ENCODE peak calls at places on chromosome 16, in six cellular contexts. C, P, W, G, H and O are unnamed samples. For H3K27me3, the result is how much of the 10 kb centered on the place peaks cover.

GRCh38 chr16:3730161-3731125 is 13.1 kb upstream of the TRAP1 start:
- DNase-seq in C (no peak), P (no peak), W (no peak), G (no peak), H (no peak), O (peak)

GRCh38 chr16:27253526-27253930 is 15.0 kb downstream of the NSMCE1 start:
- DNase-seq in C (no peak), P (peak), W (no peak), G (no peak), H (no peak), O (peak)

GRCh38 chr16:35310999-35311398 is 1851.6 kb downstream of the TP53TG3F start:
- DNase-seq in C (no peak), P (no peak), W (no peak), G (no peak), H (no peak), O (no peak)

GRCh38 chr16:71484006-71484893 is 4.9 kb downstream of the ZNF19 start:
- DNase-seq in C (peak), P (peak), W (peak), G (peak), H (peak), O (peak)

GRCh38 chr16:71896688-71897368 is 1.5 kb downstream of the IST1 start:
- DNase-seq in C (no peak), P (no peak), W (no peak), G (no peak), H (no peak), O (no peak)

GRCh38 chr16:66198641-66199040 is 167.8 kb upstream of the CDH5 start:
- DNase-seq in C (no peak), P (no peak), W (no peak), G (no peak), H (no peak), O (no peak)

GRCh38 chr16:73054732-73055481 is 7.0 kb upstream of the ZFHX3 start:
- DNase-seq in C (no peak), P (no peak), W (no peak), G (no peak), H (no peak), O (no peak)

GRCh38 chr16:26316683-26317464 is 625.1 kb downstream of the HS3ST4 start:
- DNase-seq in C (no peak), P (no peak), W (no peak), G (no peak), H (peak), O (no peak)

GRCh38 chr16:66695935-66696668 is 441 bp downstream of the CMTM4 start:
- DNase-seq in C (no peak), P (peak), W (peak), G (peak), H (peak), O (peak)

GRCh38 chr16:52547001-52547833 is at the start of gene TOX3:
- DNase-seq in C (no peak), P (no peak), W (peak), G (no peak), H (peak), O (no peak)

GRCh38 chr16:31200821-31201510 is 1.6 kb downstream of the PYCARD start:
- DNase-seq in C (no peak), P (no peak), W (no peak), G (no peak), H (no peak), O (peak)

GRCh38 chr16:28538733-28539596 is at the start of gene NUPR1:
- DNase-seq in C (peak), P (peak), W (peak), G (peak), H (no peak), O (peak)

GRCh38 chr16:7405166-7405565 is 72.5 kb downstream of the RBFOX1 start:
- DNase-seq in C (no peak), P (peak), W (peak), G (no peak), H (peak), O (no peak)

DNA sequence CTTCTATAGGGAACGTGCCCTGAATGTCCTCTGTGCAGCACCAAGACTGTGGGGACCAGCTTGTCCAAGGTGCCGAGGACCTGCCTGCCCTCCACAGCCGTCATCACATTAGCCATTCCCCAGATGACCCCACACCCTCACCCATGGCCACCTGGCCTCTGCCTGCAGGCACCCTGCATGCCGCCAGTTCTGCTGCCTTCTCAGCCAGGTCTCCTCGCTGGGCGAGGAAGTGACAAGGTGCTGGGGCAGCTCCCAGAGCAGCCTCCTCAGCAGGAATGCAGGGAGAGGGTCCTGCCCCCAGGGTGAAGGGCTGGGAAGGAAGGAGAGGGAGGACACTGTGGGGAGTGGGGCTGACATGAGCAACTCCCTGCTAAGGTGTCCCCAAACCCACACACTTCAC is 18.6 kb upstream of the C16orf78 start:
- DNase-seq in C (no peak), P (no peak), W (no peak), G (no peak), H (no peak), O (no peak)
- H3K27me3 ChIP-seq in C (under half), P (under half), W (under half), G (under half), H (under half), O (under half)

GRCh38 chr16:56320081-56320480 is 105.3 kb downstream of the AMFR start:
- DNase-seq in C (no peak), P (no peak), W (no peak), G (no peak), H (no peak), O (no peak)

GRCh38 chr16:56315955-56316354 is 109.4 kb downstream of the AMFR start:
- DNase-seq in C (no peak), P (no peak), W (no peak), G (no peak), H (no peak), O (no peak)

GRCh38 chr16:56316545-56316944 is 108.8 kb downstream of the AMFR start:
- DNase-seq in C (no peak), P (no peak), W (no peak), G (no peak), H (no peak), O (no peak)

GRCh38 chr16:56319391-56319790 is 106.0 kb downstream of the AMFR start:
- DNase-seq in C (no peak), P (no peak), W (no peak), G (no peak), H (no peak), O (no peak)

DNA sequence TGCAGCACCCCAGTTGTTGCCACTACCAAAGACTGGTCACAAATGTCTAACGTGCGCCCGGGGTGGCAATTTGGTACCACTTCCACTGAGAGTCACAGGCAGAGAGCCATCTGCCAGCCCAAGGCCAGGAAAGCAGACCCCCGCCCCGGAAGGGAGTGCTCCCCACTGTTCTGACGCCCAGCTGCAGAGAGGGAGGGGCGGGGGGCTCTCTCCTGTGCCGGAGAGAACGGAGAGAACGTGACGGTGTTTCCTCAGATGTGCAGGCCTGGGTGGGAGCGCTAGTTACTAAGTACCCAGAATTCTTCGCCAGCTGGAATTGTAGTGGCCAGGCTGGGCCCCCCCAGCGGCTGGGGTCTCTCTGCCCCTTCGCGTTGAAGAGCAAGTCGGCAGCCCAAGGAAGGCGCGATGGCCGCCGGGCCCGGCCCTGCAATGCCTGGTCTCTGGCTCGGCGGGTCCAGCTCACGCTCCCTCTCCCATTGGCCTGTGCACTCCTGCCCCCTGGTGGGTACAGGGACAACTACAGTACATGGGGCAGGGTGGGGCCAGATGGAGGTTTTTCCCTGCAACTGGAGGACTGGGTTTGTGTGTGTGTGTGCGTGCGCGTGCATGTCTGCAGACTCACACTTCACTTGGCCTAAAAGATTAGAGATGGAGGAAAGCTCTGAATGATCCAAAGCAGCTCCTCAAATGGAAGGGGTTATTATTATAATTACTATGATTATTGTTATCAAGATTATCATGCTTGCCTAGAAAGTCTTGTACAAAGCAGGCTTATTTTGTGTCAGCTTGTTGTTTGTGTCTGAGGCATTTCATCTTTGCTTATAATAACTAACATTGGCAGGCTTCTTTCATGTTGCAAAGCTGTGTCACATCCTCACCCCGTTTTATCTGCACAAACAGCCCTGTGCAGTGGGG is 107.1 kb downstream of the AMFR start:
- DNase-seq in C (peak), P (peak), W (peak), G (peak), H (peak), O (peak)
- TF ChIP-seq POLR2A in C (no peak), P (no peak), W (no peak), G (no peak), H (no peak), O (no peak)

GRCh38 chr16:1043831-1044514 is 28.6 kb upstream of the SSTR5 start:
- DNase-seq in C (no peak), P (no peak), W (no peak), G (no peak), H (no peak), O (no peak)
- H3K27me3 ChIP-seq in C (half or more), P (under half), W (under half), G (under half), H (under half), O (under half)

GRCh38 chr16:57621521-57622268 is 6.7 kb upstream of the ADGRG1 start:
- DNase-seq in C (peak), P (peak), W (no peak), G (peak), H (no peak), O (peak)

GRCh38 chr16:57624044-57624688 is 4.3 kb upstream of the ADGRG1 start:
- DNase-seq in C (no peak), P (peak), W (no peak), G (no peak), H (no peak), O (no peak)

GRCh38 chr16:57622361-57623250 is 5.8 kb upstream of the ADGRG1 start:
- DNase-seq in C (no peak), P (peak), W (no peak), G (no peak), H (no peak), O (no peak)

GRCh38 chr16:57624806-57625500 is 3.5 kb upstream of the ADGRG1 start:
- DNase-seq in C (no peak), P (peak), W (no peak), G (no peak), H (no peak), O (no peak)

DNA sequence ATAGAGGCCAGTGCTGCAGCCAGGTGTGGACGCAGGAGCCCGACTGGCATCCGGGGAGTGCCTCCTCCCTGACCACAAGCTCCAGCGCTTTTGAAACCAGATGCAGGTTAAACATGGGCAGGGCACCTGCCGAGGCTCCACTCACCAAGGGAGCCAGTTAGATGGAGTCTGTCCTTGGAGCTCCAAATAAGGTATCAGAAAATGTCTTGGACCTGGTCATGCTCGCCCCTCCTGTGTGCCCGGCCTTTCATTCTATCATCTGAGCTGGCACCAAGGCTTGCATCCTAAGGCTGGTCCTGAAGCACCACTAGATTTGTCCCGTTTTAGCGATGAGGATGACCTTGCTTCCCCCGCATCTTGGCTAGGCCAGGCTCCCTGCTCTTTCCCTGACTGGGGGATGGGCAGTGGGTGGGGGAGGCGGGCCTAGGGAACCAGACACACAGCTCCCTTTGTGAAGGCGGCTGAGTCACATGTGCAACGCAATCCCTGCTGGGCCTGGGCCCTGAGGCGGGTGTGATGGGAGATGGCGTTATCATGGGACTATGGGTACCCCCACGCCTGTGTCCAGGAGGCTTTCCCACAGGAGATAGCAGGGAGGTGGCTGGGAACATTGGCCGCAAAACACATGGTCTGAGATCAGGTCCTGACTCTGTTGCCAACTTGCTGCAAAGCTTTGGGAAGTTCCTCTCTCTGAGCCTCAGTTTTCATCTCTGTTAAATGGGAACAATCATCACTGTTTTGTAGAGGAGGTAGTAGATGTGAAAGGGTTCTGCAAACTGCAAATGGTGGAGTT is 5.0 kb upstream of the ADGRG1 start:
- DNase-seq in C (peak), P (peak), W (peak), G (peak), H (peak), O (no peak)
- TF ChIP-seq POLR2A in C (no peak), P (no peak), W (no peak), G (peak), H (no peak), O (no peak)

GRCh38 chr16:51116353-51116752 is 34.7 kb downstream of the SALL1 start:
- DNase-seq in C (no peak), P (no peak), W (no peak), G (no peak), H (no peak), O (no peak)
- H3K27me3 ChIP-seq in C (under half), P (under half), W (under half), G (under half), H (under half), O (under half)

GRCh38 chr16:352547-353403 is at the start of gene AXIN1:
- DNase-seq in C (peak), P (peak), W (peak), G (peak), H (peak), O (peak)
- TF ChIP-seq POLR2A in C (peak), P (peak), W (no peak), G (peak), H (no peak), O (peak)

DNA sequence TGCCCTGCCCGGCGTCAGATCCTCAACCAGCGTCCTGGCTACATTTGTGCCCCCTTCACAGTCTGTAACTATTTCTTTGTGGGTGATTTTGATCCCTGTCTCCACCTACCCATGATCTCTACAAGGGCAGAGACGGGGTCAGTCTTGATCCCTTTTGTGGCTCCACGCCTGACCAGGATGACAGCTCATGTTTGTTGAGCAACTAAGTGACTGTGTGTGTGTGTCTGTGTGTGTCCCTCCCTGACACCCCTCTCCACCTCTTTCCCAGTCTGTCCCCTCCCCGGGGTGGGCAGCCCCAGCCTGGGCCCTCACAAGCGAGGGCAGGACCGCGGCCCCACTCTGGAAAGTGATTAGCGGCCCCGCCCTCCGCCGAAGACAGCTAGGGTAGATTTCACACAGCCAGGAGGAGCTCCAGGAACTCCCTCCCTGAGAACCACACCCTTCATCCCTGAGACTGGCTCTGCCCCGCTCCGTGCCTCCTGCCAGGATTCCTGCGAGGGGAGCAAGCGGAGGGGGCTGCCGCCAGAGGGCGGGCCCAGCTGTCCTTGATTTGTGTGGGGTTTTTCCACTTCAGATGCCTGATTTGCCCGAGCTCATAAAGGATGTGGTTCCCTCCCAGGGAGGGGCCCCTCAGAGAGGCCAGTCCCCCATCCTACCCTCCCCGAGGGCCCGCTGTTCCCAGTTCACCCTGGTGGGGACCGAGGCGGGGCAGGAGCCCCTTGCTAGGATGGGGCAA is 5.3 kb upstream of the HS3ST6 start:
- DNase-seq in C (no peak), P (peak), W (no peak), G (no peak), H (peak), O (no peak)
- H3K27me3 ChIP-seq in C (half or more), P (under half), W (under half), G (under half), H (under half), O (under half)